ENCODE peak calls at places on chromosome 7, in seven cellular contexts. W, K, O, F, N, S and H are unnamed samples.
A peak's percentile ranks its signal among the peaks of the same experiment; 100 is the strongest.

GRCh38 chr7:46178685-46179084 is 257.6 kb upstream of the IGFBP3 start:
- DNase-seq in W (no peak), K (no peak), O (no peak), F (no peak), N (no peak), S (no peak), H (no peak)

GRCh38 chr7:155858521-155859061 is 46.3 kb upstream of the SHH start:
- DNase-seq in W (no peak), K (no peak), O (no peak), F (no peak), N (no peak), S (no peak), H (no peak)

GRCh38 chr7:110960811-110961210 is 130.1 kb upstream of the LRRN3 start:
- DNase-seq in W (no peak), K (no peak), O (no peak), F (no peak), N (no peak), S (no peak), H (no peak)

GRCh38 chr7:831596-832291 is 532 bp upstream of the SUN1 start:
- DNase-seq in W (no peak), K (peak; percentile 58), O (no peak), F (peak; percentile 55), N (no peak), S (no peak), H (peak; percentile 63)

GRCh38 chr7:3168869-3169268 is 125.2 kb upstream of the CARD11 start:
- DNase-seq in W (no peak), K (no peak), O (no peak), F (no peak), N (no peak), S (no peak), H (no peak)

GRCh38 chr7:41624818-41625217 is 78.1 kb downstream of the INHBA start:
- DNase-seq in W (no peak), K (no peak), O (no peak), F (no peak), N (no peak), S (no peak), H (no peak)

GRCh38 chr7:140214075-140214684 is 37.4 kb upstream of the KDM7A start:
- DNase-seq in W (no peak), K (no peak), O (no peak), F (peak; percentile 96), N (no peak), S (no peak), H (no peak)

GRCh38 chr7:82699773-82700186 is 256.2 kb upstream of the CACNA2D1 start:
- DNase-seq in W (peak; percentile 26), K (no peak), O (no peak), F (no peak), N (no peak), S (no peak), H (no peak)

GRCh38 chr7:128406147-128406985 is 3.4 kb downstream of the IMPDH1 start:
- DNase-seq in W (peak; percentile 74), K (no peak), O (no peak), F (no peak), N (no peak), S (no peak), H (no peak)
- H3K27ac ChIP-seq in W (no peak overlapping the region), K (peak overlapping the region; percentile 93), O (no peak overlapping the region), F (no peak overlapping the region), N (no peak overlapping the region), S (no peak overlapping the region), H (peak overlapping the region; percentile 12)

GRCh38 chr7:127702253-127702652 is 50.3 kb downstream of the SND1 start:
- DNase-seq in W (no peak), K (no peak), O (no peak), F (no peak), N (no peak), S (no peak), H (no peak)

GRCh38 chr7:127704211-127704610 is 52.2 kb downstream of the SND1 start:
- DNase-seq in W (no peak), K (no peak), O (no peak), F (no peak), N (no peak), S (no peak), H (no peak)

GRCh38 chr7:127705461-127705959 is 53.5 kb downstream of the SND1 start:
- DNase-seq in W (no peak), K (no peak), O (no peak), F (no peak), N (no peak), S (no peak), H (no peak)

GRCh38 chr7:127699853-127700252 is 47.9 kb downstream of the SND1 start:
- DNase-seq in W (no peak), K (no peak), O (no peak), F (no peak), N (no peak), S (no peak), H (no peak)

DNA sequence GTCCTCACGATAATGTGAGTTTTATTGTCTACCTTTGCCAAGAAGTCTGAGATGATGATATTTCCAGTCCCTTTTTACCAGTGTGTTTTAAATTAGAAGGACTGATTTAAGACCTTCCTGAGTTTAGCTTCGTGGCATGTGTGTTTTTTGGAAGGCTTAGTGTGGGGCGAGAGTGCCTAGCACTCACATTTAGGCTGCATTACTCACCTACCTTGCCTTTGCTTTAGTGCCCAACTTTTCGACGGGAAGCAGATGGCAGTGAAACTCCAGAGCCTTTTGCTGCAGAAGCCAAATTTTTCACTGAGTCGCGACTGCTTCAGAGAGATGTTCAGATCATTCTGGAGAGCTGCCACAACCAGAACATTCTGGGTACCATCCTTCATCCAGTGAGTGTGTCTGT is 50.9 kb downstream of the SND1 start:
- DNase-seq in W (no peak), K (no peak), O (no peak), F (no peak), N (no peak), S (no peak), H (no peak)
- H3K4me1 ChIP-seq in W (no peaks in the 10 kb centered on the region), K (no peaks in the 10 kb centered on the region), O (no peaks in the 10 kb centered on the region), F (peaks cover 7% of the 10 kb centered on the region), N (peaks cover 8% of the 10 kb centered on the region), S (no peaks in the 10 kb centered on the region), H (no peaks in the 10 kb centered on the region)

GRCh38 chr7:150337659-150338081 is 3.8 kb downstream of the RARRES2 start:
- DNase-seq in W (no peak), K (no peak), O (no peak), F (peak; percentile 75), N (no peak), S (no peak), H (no peak)
- H3K27ac ChIP-seq in W (peak overlapping the region; percentile 39), K (no peak overlapping the region), O (no peak overlapping the region), F (peak overlapping the region; percentile 83), N (no peak overlapping the region), S (no peak overlapping the region), H (no peak overlapping the region)

DNA sequence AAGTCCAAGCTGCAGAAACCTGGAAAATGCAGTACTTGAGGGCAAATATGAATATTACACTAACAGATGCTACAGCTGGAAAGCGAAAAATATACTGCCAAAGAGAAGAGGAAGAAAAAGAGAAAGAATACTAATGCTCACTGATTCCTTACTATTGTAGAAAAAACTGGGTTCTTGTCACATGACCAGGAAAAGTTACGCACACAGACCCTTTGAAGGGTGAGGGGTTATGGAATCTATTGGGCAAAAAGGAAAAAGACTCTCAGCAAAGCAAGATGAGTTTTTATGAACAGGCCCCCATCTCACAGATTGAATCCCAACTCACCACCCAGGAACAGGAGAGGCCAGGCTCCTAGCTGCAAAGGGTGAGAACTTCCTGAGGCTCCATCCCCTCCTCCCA is 228.1 kb upstream of the KLF14 start:
- DNase-seq in W (no peak), K (no peak), O (no peak), F (no peak), N (no peak), S (no peak), H (no peak)
- H3K4me1 ChIP-seq in W (peaks cover 7% of the 10 kb centered on the region), K (peaks cover 13% of the 10 kb centered on the region), O (peaks cover 34% of the 10 kb centered on the region), F (no peaks in the 10 kb centered on the region), N (peaks cover 28% of the 10 kb centered on the region), S (peaks cover 57% of the 10 kb centered on the region), H (peaks cover 51% of the 10 kb centered on the region)

GRCh38 chr7:87345166-87345927 is at the start of gene CROT:
- DNase-seq in W (peak; percentile 98), K (peak; percentile 96), O (peak; percentile 97), F (peak; percentile 93), N (peak; percentile 86), S (peak; percentile 92), H (peak; percentile 90)
- H3K27ac ChIP-seq in W (no peak within 1 kb of the TSS), K (peak within 1 kb of the TSS; percentile 86), O (peak within 1 kb of the TSS; percentile 29), F (peak within 1 kb of the TSS; percentile 79), N (peak within 1 kb of the TSS; percentile 82), S (peak within 1 kb of the TSS; percentile 89), H (peak within 1 kb of the TSS; percentile 82)

DNA sequence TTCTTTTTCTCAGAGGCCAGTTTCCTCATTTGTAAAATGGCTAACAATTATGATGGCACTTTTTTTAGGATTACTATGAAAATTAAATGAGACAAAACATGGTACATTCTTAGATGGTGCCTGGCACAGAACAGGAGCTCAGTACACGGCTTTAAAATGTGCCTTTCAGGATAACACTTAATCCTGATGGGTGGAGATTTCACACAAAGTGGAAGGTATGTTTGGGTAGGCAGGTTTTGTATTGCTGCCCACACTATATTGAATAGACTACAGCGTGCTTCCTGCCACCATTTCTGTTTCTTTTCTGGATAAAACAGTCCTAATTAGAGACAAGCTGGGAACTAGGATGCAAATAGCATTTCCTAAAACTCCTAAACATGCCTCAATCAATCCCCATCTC is 22.0 kb upstream of the IMPDH1 start:
- DNase-seq in W (no peak), K (no peak), O (no peak), F (no peak), N (no peak), S (no peak), H (no peak)
- H3K4me1 ChIP-seq in W (peaks cover 16% of the 10 kb centered on the region), K (no peaks in the 10 kb centered on the region), O (no peaks in the 10 kb centered on the region), F (no peaks in the 10 kb centered on the region), N (no peaks in the 10 kb centered on the region), S (no peaks in the 10 kb centered on the region), H (peaks cover 4% of the 10 kb centered on the region)

DNA sequence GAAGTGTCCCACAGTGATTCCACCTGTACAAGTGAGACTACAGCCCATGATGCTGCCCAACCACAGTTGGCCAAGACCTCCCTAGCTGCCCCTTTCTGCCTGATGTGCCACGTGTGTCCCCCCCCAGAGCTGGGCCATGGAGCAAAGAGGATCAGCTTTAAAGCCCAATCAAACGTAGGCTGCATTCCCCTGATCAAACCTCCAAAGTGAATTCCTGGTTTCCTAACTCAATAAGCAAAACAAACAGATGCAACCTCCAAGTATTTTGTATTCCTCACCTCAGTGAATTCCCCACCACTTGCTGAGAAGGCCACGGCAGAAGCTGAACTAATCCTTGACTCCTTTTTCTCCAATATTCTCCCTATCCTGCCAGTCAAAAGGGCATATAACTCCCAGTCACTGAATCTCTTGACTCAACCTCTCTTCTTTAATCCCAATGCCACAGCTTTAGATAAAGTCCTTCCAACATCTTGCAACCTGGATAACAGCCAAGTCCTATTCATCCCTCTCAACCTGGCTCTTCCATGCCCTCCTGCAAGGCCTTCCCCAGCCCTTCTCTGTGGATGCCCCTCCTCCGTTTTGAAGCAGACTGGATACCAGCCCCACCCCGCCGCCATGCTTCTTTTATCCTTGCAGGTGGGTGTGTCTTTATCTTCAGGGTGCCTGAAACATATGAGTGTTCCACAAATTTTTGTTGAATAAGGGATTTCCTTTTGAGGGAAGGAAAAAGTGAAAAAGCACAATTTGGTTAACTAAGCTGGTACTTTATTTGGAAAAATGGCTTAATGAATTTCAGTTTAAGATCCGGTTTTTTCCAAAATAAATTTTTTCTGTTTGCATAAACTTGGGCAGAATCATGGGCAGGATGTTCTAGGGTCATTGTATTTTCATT is 285.2 kb upstream of the MKLN1 start:
- DNase-seq in W (peak; percentile 65), K (no peak), O (no peak), F (no peak), N (no peak), S (no peak), H (no peak)
- H3K27ac ChIP-seq in W (peak overlapping the region; percentile 68), K (no peak overlapping the region), O (no peak overlapping the region), F (no peak overlapping the region), N (no peak overlapping the region), S (no peak overlapping the region), H (no peak overlapping the region)

GRCh38 chr7:99128076-99128950 is 15.6 kb downstream of the SMURF1 start:
- DNase-seq in W (no peak), K (no peak), O (no peak), F (peak; percentile 71), N (no peak), S (no peak), H (no peak)
- H3K4me1 ChIP-seq in W (peaks cover 15% of the 10 kb centered on the region), K (peaks cover 19% of the 10 kb centered on the region), O (peaks cover 29% of the 10 kb centered on the region), F (peaks cover 82% of the 10 kb centered on the region), N (peaks cover 92% of the 10 kb centered on the region), S (peaks cover 3% of the 10 kb centered on the region), H (peaks cover 62% of the 10 kb centered on the region)